ENCODE peak calls at places on chromosomes 4 and X, in six cellular contexts. One of them, this sample, is unnamed.

GRCh38 chrX:50905334-50905733 is 5.2 kb upstream of the BMP15 start:
- DNase-seq in activated CD8-positive, alpha-beta memory T cell treated with anti-CD3 and anti-CD28 coated beads, Interleukin-2, amount 50 U/mL, for 48 hours: no peak
- DNase-seq in stromal cell of bone marrow: no peak
- DNase-seq in stimulated activated CD8-positive, alpha-beta memory T cell treated with anti-CD3 and anti-CD28 coated beads, Interleukin-2, amount 100 ng/mL, for 48 hours: no peak
- DNase-seq in choroid plexus epithelial cell: no peak
- DNase-seq in stimulated activated CD4-positive, alpha-beta T cell treated with anti-CD3 and anti-CD28 coated beads, Interleukin-4, amount 100 ng/mL, for 1 hour: no peak
- DNase-seq in this sample: no peak

GRCh38 chr4:183783933-183784622 is 121.0 kb upstream of the STOX2 start:
- DNase-seq in activated CD8-positive, alpha-beta memory T cell treated with anti-CD3 and anti-CD28 coated beads, Interleukin-2, amount 50 U/mL, for 48 hours: no peak
- DNase-seq in stromal cell of bone marrow: peak; percentile 84
- DNase-seq in stimulated activated CD8-positive, alpha-beta memory T cell treated with anti-CD3 and anti-CD28 coated beads, Interleukin-2, amount 100 ng/mL, for 48 hours: no peak
- DNase-seq in choroid plexus epithelial cell: peak; percentile 31
- DNase-seq in stimulated activated CD4-positive, alpha-beta T cell treated with anti-CD3 and anti-CD28 coated beads, Interleukin-4, amount 100 ng/mL, for 1 hour: no peak
- DNase-seq in this sample: no peak

GRCh38 chr4:4919926-4920325 is 60.5 kb downstream of the MSX1 start:
- DNase-seq in activated CD8-positive, alpha-beta memory T cell treated with anti-CD3 and anti-CD28 coated beads, Interleukin-2, amount 50 U/mL, for 48 hours: no peak
- DNase-seq in stromal cell of bone marrow: peak; percentile 32
- DNase-seq in stimulated activated CD8-positive, alpha-beta memory T cell treated with anti-CD3 and anti-CD28 coated beads, Interleukin-2, amount 100 ng/mL, for 48 hours: no peak
- DNase-seq in choroid plexus epithelial cell: no peak
- DNase-seq in stimulated activated CD4-positive, alpha-beta T cell treated with anti-CD3 and anti-CD28 coated beads, Interleukin-4, amount 100 ng/mL, for 1 hour: no peak
- DNase-seq in this sample: no peak

GRCh38 chr4:385934-386707 is 48.5 kb downstream of the ZNF141 start:
- DNase-seq in activated CD8-positive, alpha-beta memory T cell treated with anti-CD3 and anti-CD28 coated beads, Interleukin-2, amount 50 U/mL, for 48 hours: no peak
- DNase-seq in stromal cell of bone marrow: no peak
- DNase-seq in stimulated activated CD8-positive, alpha-beta memory T cell treated with anti-CD3 and anti-CD28 coated beads, Interleukin-2, amount 100 ng/mL, for 48 hours: no peak
- DNase-seq in choroid plexus epithelial cell: no peak
- DNase-seq in stimulated activated CD4-positive, alpha-beta T cell treated with anti-CD3 and anti-CD28 coated beads, Interleukin-4, amount 100 ng/mL, for 1 hour: no peak
- DNase-seq in this sample: no peak

GRCh38 chrX:1537031-1537715 is at the start of gene P2RY8:
- DNase-seq in activated CD8-positive, alpha-beta memory T cell treated with anti-CD3 and anti-CD28 coated beads, Interleukin-2, amount 50 U/mL, for 48 hours: peak; percentile 88
- DNase-seq in stromal cell of bone marrow: peak; percentile 6
- DNase-seq in stimulated activated CD8-positive, alpha-beta memory T cell treated with anti-CD3 and anti-CD28 coated beads, Interleukin-2, amount 100 ng/mL, for 48 hours: peak; percentile 63
- DNase-seq in choroid plexus epithelial cell: peak; percentile 41
- DNase-seq in stimulated activated CD4-positive, alpha-beta T cell treated with anti-CD3 and anti-CD28 coated beads, Interleukin-4, amount 100 ng/mL, for 1 hour: peak; percentile 74
- DNase-seq in this sample: no peak

GRCh38 chr4:41384992-41385391 is 128.3 kb downstream of the UCHL1 start:
- DNase-seq in activated CD8-positive, alpha-beta memory T cell treated with anti-CD3 and anti-CD28 coated beads, Interleukin-2, amount 50 U/mL, for 48 hours: no peak
- DNase-seq in stromal cell of bone marrow: no peak
- DNase-seq in stimulated activated CD8-positive, alpha-beta memory T cell treated with anti-CD3 and anti-CD28 coated beads, Interleukin-2, amount 100 ng/mL, for 48 hours: no peak
- DNase-seq in choroid plexus epithelial cell: no peak
- DNase-seq in stimulated activated CD4-positive, alpha-beta T cell treated with anti-CD3 and anti-CD28 coated beads, Interleukin-4, amount 100 ng/mL, for 1 hour: no peak
- DNase-seq in this sample: no peak

GRCh38 chrX:72243472-72243871 is 4.6 kb upstream of the ERCC6L start:
- DNase-seq in activated CD8-positive, alpha-beta memory T cell treated with anti-CD3 and anti-CD28 coated beads, Interleukin-2, amount 50 U/mL, for 48 hours: no peak
- DNase-seq in stromal cell of bone marrow: peak; percentile 34
- DNase-seq in stimulated activated CD8-positive, alpha-beta memory T cell treated with anti-CD3 and anti-CD28 coated beads, Interleukin-2, amount 100 ng/mL, for 48 hours: no peak
- DNase-seq in choroid plexus epithelial cell: peak; percentile 61
- DNase-seq in stimulated activated CD4-positive, alpha-beta T cell treated with anti-CD3 and anti-CD28 coated beads, Interleukin-4, amount 100 ng/mL, for 1 hour: no peak
- DNase-seq in this sample: peak; percentile 24

GRCh38 chr4:136927172-136927571 is 605.1 kb downstream of the PCDH18 start:
- DNase-seq in activated CD8-positive, alpha-beta memory T cell treated with anti-CD3 and anti-CD28 coated beads, Interleukin-2, amount 50 U/mL, for 48 hours: no peak
- DNase-seq in stromal cell of bone marrow: no peak
- DNase-seq in stimulated activated CD8-positive, alpha-beta memory T cell treated with anti-CD3 and anti-CD28 coated beads, Interleukin-2, amount 100 ng/mL, for 48 hours: no peak
- DNase-seq in choroid plexus epithelial cell: peak; percentile 55
- DNase-seq in stimulated activated CD4-positive, alpha-beta T cell treated with anti-CD3 and anti-CD28 coated beads, Interleukin-4, amount 100 ng/mL, for 1 hour: no peak
- DNase-seq in this sample: no peak

GRCh38 chrX:133413218-133413925 is 1.9 kb downstream of the GPC4 start:
- DNase-seq in activated CD8-positive, alpha-beta memory T cell treated with anti-CD3 and anti-CD28 coated beads, Interleukin-2, amount 50 U/mL, for 48 hours: no peak
- DNase-seq in stromal cell of bone marrow: no peak
- DNase-seq in stimulated activated CD8-positive, alpha-beta memory T cell treated with anti-CD3 and anti-CD28 coated beads, Interleukin-2, amount 100 ng/mL, for 48 hours: no peak
- DNase-seq in choroid plexus epithelial cell: no peak
- DNase-seq in stimulated activated CD4-positive, alpha-beta T cell treated with anti-CD3 and anti-CD28 coated beads, Interleukin-4, amount 100 ng/mL, for 1 hour: no peak
- DNase-seq in this sample: no peak

GRCh38 chrX:144494069-144494468 is 610.2 kb downstream of the UBE2NL start:
- DNase-seq in activated CD8-positive, alpha-beta memory T cell treated with anti-CD3 and anti-CD28 coated beads, Interleukin-2, amount 50 U/mL, for 48 hours: no peak
- DNase-seq in stromal cell of bone marrow: no peak
- DNase-seq in stimulated activated CD8-positive, alpha-beta memory T cell treated with anti-CD3 and anti-CD28 coated beads, Interleukin-2, amount 100 ng/mL, for 48 hours: no peak
- DNase-seq in choroid plexus epithelial cell: no peak
- DNase-seq in stimulated activated CD4-positive, alpha-beta T cell treated with anti-CD3 and anti-CD28 coated beads, Interleukin-4, amount 100 ng/mL, for 1 hour: no peak
- DNase-seq in this sample: no peak

GRCh38 chrX:119809185-119809666 is 17.8 kb upstream of the RPL39 start:
- DNase-seq in activated CD8-positive, alpha-beta memory T cell treated with anti-CD3 and anti-CD28 coated beads, Interleukin-2, amount 50 U/mL, for 48 hours: no peak
- DNase-seq in stromal cell of bone marrow: no peak
- DNase-seq in stimulated activated CD8-positive, alpha-beta memory T cell treated with anti-CD3 and anti-CD28 coated beads, Interleukin-2, amount 100 ng/mL, for 48 hours: no peak
- DNase-seq in choroid plexus epithelial cell: no peak
- DNase-seq in stimulated activated CD4-positive, alpha-beta T cell treated with anti-CD3 and anti-CD28 coated beads, Interleukin-4, amount 100 ng/mL, for 1 hour: no peak
- DNase-seq in this sample: no peak

GRCh38 chrX:106952089-106952488 is 31.9 kb downstream of the CLDN2 start:
- DNase-seq in activated CD8-positive, alpha-beta memory T cell treated with anti-CD3 and anti-CD28 coated beads, Interleukin-2, amount 50 U/mL, for 48 hours: no peak
- DNase-seq in stromal cell of bone marrow: no peak
- DNase-seq in stimulated activated CD8-positive, alpha-beta memory T cell treated with anti-CD3 and anti-CD28 coated beads, Interleukin-2, amount 100 ng/mL, for 48 hours: no peak
- DNase-seq in choroid plexus epithelial cell: no peak
- DNase-seq in stimulated activated CD4-positive, alpha-beta T cell treated with anti-CD3 and anti-CD28 coated beads, Interleukin-4, amount 100 ng/mL, for 1 hour: no peak
- DNase-seq in this sample: no peak

GRCh38 chr4:140238353-140239041 is 84.5 kb upstream of the MAML3 start:
- DNase-seq in activated CD8-positive, alpha-beta memory T cell treated with anti-CD3 and anti-CD28 coated beads, Interleukin-2, amount 50 U/mL, for 48 hours: no peak
- DNase-seq in stromal cell of bone marrow: peak; percentile 94
- DNase-seq in stimulated activated CD8-positive, alpha-beta memory T cell treated with anti-CD3 and anti-CD28 coated beads, Interleukin-2, amount 100 ng/mL, for 48 hours: no peak
- DNase-seq in choroid plexus epithelial cell: peak; percentile 80
- DNase-seq in stimulated activated CD4-positive, alpha-beta T cell treated with anti-CD3 and anti-CD28 coated beads, Interleukin-4, amount 100 ng/mL, for 1 hour: no peak
- DNase-seq in this sample: no peak

GRCh38 chrX:139889760-139890159 is 43.1 kb downstream of the ATP11C start:
- DNase-seq in activated CD8-positive, alpha-beta memory T cell treated with anti-CD3 and anti-CD28 coated beads, Interleukin-2, amount 50 U/mL, for 48 hours: no peak
- DNase-seq in stromal cell of bone marrow: peak; percentile 6
- DNase-seq in stimulated activated CD8-positive, alpha-beta memory T cell treated with anti-CD3 and anti-CD28 coated beads, Interleukin-2, amount 100 ng/mL, for 48 hours: no peak
- DNase-seq in choroid plexus epithelial cell: peak; percentile 42
- DNase-seq in stimulated activated CD4-positive, alpha-beta T cell treated with anti-CD3 and anti-CD28 coated beads, Interleukin-4, amount 100 ng/mL, for 1 hour: no peak
- DNase-seq in this sample: no peak

GRCh38 chr4:5478697-5479096 is 229.7 kb downstream of the EVC2 start:
- DNase-seq in activated CD8-positive, alpha-beta memory T cell treated with anti-CD3 and anti-CD28 coated beads, Interleukin-2, amount 50 U/mL, for 48 hours: no peak
- DNase-seq in stromal cell of bone marrow: no peak
- DNase-seq in stimulated activated CD8-positive, alpha-beta memory T cell treated with anti-CD3 and anti-CD28 coated beads, Interleukin-2, amount 100 ng/mL, for 48 hours: no peak
- DNase-seq in choroid plexus epithelial cell: no peak
- DNase-seq in stimulated activated CD4-positive, alpha-beta T cell treated with anti-CD3 and anti-CD28 coated beads, Interleukin-4, amount 100 ng/mL, for 1 hour: no peak
- DNase-seq in this sample: no peak

GRCh38 chr4:170089274-170089742 is 448 bp downstream of the AADAT start:
- DNase-seq in activated CD8-positive, alpha-beta memory T cell treated with anti-CD3 and anti-CD28 coated beads, Interleukin-2, amount 50 U/mL, for 48 hours: no peak
- DNase-seq in stromal cell of bone marrow: peak; percentile 10
- DNase-seq in stimulated activated CD8-positive, alpha-beta memory T cell treated with anti-CD3 and anti-CD28 coated beads, Interleukin-2, amount 100 ng/mL, for 48 hours: no peak
- DNase-seq in choroid plexus epithelial cell: peak; percentile 52
- DNase-seq in stimulated activated CD4-positive, alpha-beta T cell treated with anti-CD3 and anti-CD28 coated beads, Interleukin-4, amount 100 ng/mL, for 1 hour: no peak
- DNase-seq in this sample: peak; percentile 49

GRCh38 chrX:54208531-54208930 is 25.5 kb upstream of the FAM120C start:
- DNase-seq in activated CD8-positive, alpha-beta memory T cell treated with anti-CD3 and anti-CD28 coated beads, Interleukin-2, amount 50 U/mL, for 48 hours: no peak
- DNase-seq in stromal cell of bone marrow: peak; percentile 38
- DNase-seq in stimulated activated CD8-positive, alpha-beta memory T cell treated with anti-CD3 and anti-CD28 coated beads, Interleukin-2, amount 100 ng/mL, for 48 hours: no peak
- DNase-seq in choroid plexus epithelial cell: peak; percentile 42
- DNase-seq in stimulated activated CD4-positive, alpha-beta T cell treated with anti-CD3 and anti-CD28 coated beads, Interleukin-4, amount 100 ng/mL, for 1 hour: no peak
- DNase-seq in this sample: no peak

GRCh38 chr4:95296052-95296451 is 252.7 kb downstream of the UNC5C start:
- DNase-seq in activated CD8-positive, alpha-beta memory T cell treated with anti-CD3 and anti-CD28 coated beads, Interleukin-2, amount 50 U/mL, for 48 hours: no peak
- DNase-seq in stromal cell of bone marrow: no peak
- DNase-seq in stimulated activated CD8-positive, alpha-beta memory T cell treated with anti-CD3 and anti-CD28 coated beads, Interleukin-2, amount 100 ng/mL, for 48 hours: no peak
- DNase-seq in choroid plexus epithelial cell: no peak
- DNase-seq in stimulated activated CD4-positive, alpha-beta T cell treated with anti-CD3 and anti-CD28 coated beads, Interleukin-4, amount 100 ng/mL, for 1 hour: no peak
- DNase-seq in this sample: no peak

GRCh38 chr4:124937993-124938392 is 225.5 kb upstream of the ANKRD50 start:
- DNase-seq in activated CD8-positive, alpha-beta memory T cell treated with anti-CD3 and anti-CD28 coated beads, Interleukin-2, amount 50 U/mL, for 48 hours: no peak
- DNase-seq in stromal cell of bone marrow: no peak
- DNase-seq in stimulated activated CD8-positive, alpha-beta memory T cell treated with anti-CD3 and anti-CD28 coated beads, Interleukin-2, amount 100 ng/mL, for 48 hours: no peak
- DNase-seq in choroid plexus epithelial cell: no peak
- DNase-seq in stimulated activated CD4-positive, alpha-beta T cell treated with anti-CD3 and anti-CD28 coated beads, Interleukin-4, amount 100 ng/mL, for 1 hour: no peak
- DNase-seq in this sample: no peak

GRCh38 chr4:47705326-47705981 is 132.4 kb downstream of the CORIN start:
- DNase-seq in activated CD8-positive, alpha-beta memory T cell treated with anti-CD3 and anti-CD28 coated beads, Interleukin-2, amount 50 U/mL, for 48 hours: no peak
- DNase-seq in stromal cell of bone marrow: no peak
- DNase-seq in stimulated activated CD8-positive, alpha-beta memory T cell treated with anti-CD3 and anti-CD28 coated beads, Interleukin-2, amount 100 ng/mL, for 48 hours: no peak
- DNase-seq in choroid plexus epithelial cell: peak; percentile 78
- DNase-seq in stimulated activated CD4-positive, alpha-beta T cell treated with anti-CD3 and anti-CD28 coated beads, Interleukin-4, amount 100 ng/mL, for 1 hour: no peak
- DNase-seq in this sample: no peak

GRCh38 chr4:24978291-24979072 is 52.3 kb downstream of the LGI2 start:
- DNase-seq in activated CD8-positive, alpha-beta memory T cell treated with anti-CD3 and anti-CD28 coated beads, Interleukin-2, amount 50 U/mL, for 48 hours: no peak
- DNase-seq in stromal cell of bone marrow: no peak
- DNase-seq in stimulated activated CD8-positive, alpha-beta memory T cell treated with anti-CD3 and anti-CD28 coated beads, Interleukin-2, amount 100 ng/mL, for 48 hours: no peak
- DNase-seq in choroid plexus epithelial cell: no peak
- DNase-seq in stimulated activated CD4-positive, alpha-beta T cell treated with anti-CD3 and anti-CD28 coated beads, Interleukin-4, amount 100 ng/mL, for 1 hour: no peak
- DNase-seq in this sample: no peak

GRCh38 chr4:56757821-56758400 is 63.6 kb downstream of the SPINK2 start:
- DNase-seq in activated CD8-positive, alpha-beta memory T cell treated with anti-CD3 and anti-CD28 coated beads, Interleukin-2, amount 50 U/mL, for 48 hours: peak; percentile 82
- DNase-seq in stromal cell of bone marrow: peak; percentile 87
- DNase-seq in stimulated activated CD8-positive, alpha-beta memory T cell treated with anti-CD3 and anti-CD28 coated beads, Interleukin-2, amount 100 ng/mL, for 48 hours: peak; percentile 55
- DNase-seq in choroid plexus epithelial cell: peak; percentile 94
- DNase-seq in stimulated activated CD4-positive, alpha-beta T cell treated with anti-CD3 and anti-CD28 coated beads, Interleukin-4, amount 100 ng/mL, for 1 hour: peak; percentile 69
- DNase-seq in this sample: peak; percentile 88